ENCODE peak calls at places on chromosomes 1 and 21, in six cellular contexts. O, J, F, P, A and K are unnamed samples.

GRCh38 chr1:210174133-210174532 is 58.5 kb upstream of the SERTAD4 start:
- DNase-seq in O (no peak), J (no peak), F (no peak), P (no peak), A (no peak), K (no peak)

GRCh38 chr1:154837679-154838171 is 32.4 kb downstream of the KCNN3 start:
- DNase-seq in O (no peak), J (no peak), F (no peak), P (no peak), A (peak), K (no peak)

GRCh38 chr1:38992450-38993111 is 1.5 kb downstream of the AKIRIN1 start:
- DNase-seq in O (no peak), J (no peak), F (no peak), P (no peak), A (no peak), K (no peak)

GRCh38 chr1:230205719-230206198 is 138.7 kb downstream of the GALNT2 start:
- DNase-seq in O (no peak), J (peak), F (no peak), P (no peak), A (no peak), K (no peak)

GRCh38 chr1:163730366-163730765 is 408.6 kb downstream of the NUF2 start:
- DNase-seq in O (no peak), J (peak), F (no peak), P (no peak), A (no peak), K (no peak)

GRCh38 chr1:11526071-11526895 is 47.3 kb downstream of the DISP3 start:
- DNase-seq in O (peak), J (no peak), F (no peak), P (no peak), A (no peak), K (no peak)

GRCh38 chr1:161885759-161886158 is 119.6 kb downstream of the ATF6 start:
- DNase-seq in O (no peak), J (no peak), F (no peak), P (no peak), A (no peak), K (no peak)

GRCh38 chr1:71087060-71087459 is 6.2 kb upstream of the ZRANB2 start:
- DNase-seq in O (no peak), J (no peak), F (no peak), P (no peak), A (no peak), K (no peak)

GRCh38 chr1:55768345-55768952 is 553.3 kb upstream of the USP24 start:
- DNase-seq in O (no peak), J (no peak), F (no peak), P (no peak), A (no peak), K (no peak)

GRCh38 chr1:201360901-201361651 is 16.4 kb downstream of the TNNT2 start:
- DNase-seq in O (no peak), J (no peak), F (no peak), P (no peak), A (peak), K (no peak)

GRCh38 chr1:169330927-169331326 is 36.7 kb downstream of the NME7 start:
- DNase-seq in O (no peak), J (no peak), F (no peak), P (no peak), A (no peak), K (no peak)

GRCh38 chr1:15957221-15958090 is 18.4 kb downstream of the ZBTB17 start:
- DNase-seq in O (no peak), J (no peak), F (no peak), P (no peak), A (no peak), K (no peak)

GRCh38 chr1:159141584-159142518 is 29.6 kb upstream of the CADM3 start:
- DNase-seq in O (peak), J (peak), F (no peak), P (peak), A (no peak), K (no peak)

GRCh38 chr1:151516031-151516511 is 4.9 kb downstream of the CGN start:
- DNase-seq in O (peak), J (no peak), F (no peak), P (peak), A (no peak), K (no peak)

DNA sequence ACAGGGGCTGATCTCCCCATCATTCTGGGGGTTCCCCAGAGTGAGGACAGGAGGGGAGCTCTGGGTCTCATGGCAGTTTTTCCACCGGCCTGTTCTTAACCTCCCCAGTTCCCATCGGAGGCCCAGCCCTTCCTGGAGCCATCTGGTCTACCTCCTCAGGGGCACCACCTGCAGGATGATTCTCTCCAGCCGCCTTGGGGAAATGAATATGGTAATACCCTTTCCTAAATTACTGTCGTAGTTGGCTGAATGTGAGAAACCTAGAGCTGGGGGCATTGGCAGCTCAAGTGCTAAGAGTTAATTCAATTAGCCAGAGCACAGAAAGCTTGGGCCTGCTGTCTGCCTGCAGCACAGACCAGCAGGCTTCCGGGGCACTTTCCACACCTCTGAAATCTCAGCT is 64.9 kb downstream of the TAS1R2 start:
- DNase-seq in O (no peak), J (no peak), F (no peak), P (peak), A (no peak), K (no peak)
- TF ChIP-seq CTCF in O (peak), J (no peak), F (no peak), P (peak), A (no peak), K (peak)

DNA sequence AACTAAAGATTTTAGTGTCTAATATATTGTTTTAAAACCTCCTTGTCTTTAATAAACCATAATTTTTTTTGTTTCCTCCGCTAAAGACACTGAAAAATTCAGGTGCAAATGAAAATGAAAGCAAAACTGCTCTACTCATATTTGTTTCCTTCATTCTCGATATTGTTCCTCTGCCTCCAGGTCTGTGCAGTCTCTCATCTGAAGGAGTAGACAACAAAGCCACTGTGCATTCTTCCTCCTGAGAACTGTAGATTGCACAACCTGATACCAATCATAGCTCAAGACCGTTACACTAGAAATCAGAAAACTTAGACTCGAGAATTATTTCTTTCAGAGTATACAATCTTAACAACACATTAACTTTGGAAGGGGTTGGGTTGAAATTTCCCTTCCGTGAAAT is 373.1 kb upstream of the CXADR start:
- DNase-seq in O (peak), J (peak), F (no peak), P (no peak), A (no peak), K (no peak)
- H3K4me3 ChIP-seq in O (no peak), J (peak), F (no peak), P (peak), A (peak), K (no peak)

GRCh38 chr1:238673561-238673960 is 712.8 kb upstream of the CHRM3 start:
- DNase-seq in O (no peak), J (no peak), F (no peak), P (no peak), A (no peak), K (no peak)

GRCh38 chr1:238674331-238674730 is 712.0 kb upstream of the CHRM3 start:
- DNase-seq in O (peak), J (no peak), F (no peak), P (no peak), A (no peak), K (peak)

GRCh38 chr1:238677567-238677966 is 708.8 kb upstream of the CHRM3 start:
- DNase-seq in O (peak), J (peak), F (no peak), P (peak), A (no peak), K (no peak)

GRCh38 chr1:238672262-238672661 is 714.1 kb upstream of the CHRM3 start:
- DNase-seq in O (no peak), J (no peak), F (no peak), P (no peak), A (no peak), K (no peak)

DNA sequence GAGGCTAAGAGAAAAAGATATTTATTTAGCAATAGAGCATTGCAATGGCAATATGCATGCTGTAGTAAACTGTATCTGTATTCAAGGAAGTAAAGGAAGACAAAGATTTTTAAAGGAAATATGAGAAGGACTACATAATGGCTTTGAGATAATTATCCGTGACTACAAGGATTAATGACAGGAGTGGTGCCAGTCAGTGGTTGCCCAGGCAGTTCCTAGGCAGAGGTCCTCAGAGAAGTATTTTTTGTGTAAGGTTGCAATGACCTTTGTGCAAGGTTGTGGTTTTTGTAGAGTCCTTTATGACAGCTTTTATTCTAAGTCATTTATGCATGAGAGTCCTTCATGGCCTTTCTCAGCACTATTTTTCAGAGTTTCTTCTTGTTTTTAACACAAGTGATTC is 711.1 kb upstream of the CHRM3 start:
- DNase-seq in O (no peak), J (no peak), F (no peak), P (no peak), A (no peak), K (no peak)
- TF ChIP-seq CTCF in O (no peak), J (no peak), F (no peak), P (no peak), A (no peak), K (no peak)

GRCh38 chr21:36073181-36073580 is 3.4 kb downstream of the CBR1 start:
- DNase-seq in O (no peak), J (no peak), F (peak), P (no peak), A (no peak), K (no peak)

GRCh38 chr21:36068748-36069398 is 951 bp upstream of the CBR1 start:
- DNase-seq in O (no peak), J (no peak), F (no peak), P (no peak), A (no peak), K (no peak)

GRCh38 chr21:36072453-36073167 is 2.8 kb downstream of the CBR1 start:
- DNase-seq in O (no peak), J (no peak), F (no peak), P (no peak), A (no peak), K (no peak)

GRCh38 chr21:36069713-36070573 is at the start of gene CBR1:
- DNase-seq in O (peak), J (peak), F (peak), P (peak), A (peak), K (peak)

DNA sequence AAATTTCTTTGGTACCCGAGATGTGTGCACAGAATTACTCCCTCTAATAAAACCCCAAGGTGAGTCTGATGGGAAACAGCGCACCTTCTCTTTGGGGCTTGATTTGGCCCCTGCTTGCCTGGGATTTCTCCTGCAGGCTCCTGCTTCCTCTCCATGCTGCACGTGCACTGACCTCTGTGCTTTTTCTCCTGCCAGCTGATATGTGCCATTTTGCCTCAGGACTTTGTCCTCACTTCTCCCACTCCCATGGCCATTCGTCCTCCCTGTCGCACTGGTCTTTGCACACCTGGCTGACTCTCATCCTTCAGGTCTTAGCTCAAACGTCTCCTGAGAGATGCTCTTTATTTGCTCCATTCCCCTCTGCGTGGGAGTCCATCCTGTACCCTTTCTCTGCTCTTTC is 1.2 kb downstream of the CBR1 start:
- DNase-seq in O (no peak), J (no peak), F (no peak), P (no peak), A (no peak), K (no peak)
- H3K4me3 ChIP-seq in O (peak), J (peak), F (no peak), P (peak), A (peak), K (peak)

GRCh38 chr1:3775498-3776230 is 3.1 kb downstream of the SMIM1 start:
- DNase-seq in O (peak), J (peak), F (peak), P (peak), A (peak), K (no peak)
- TF ChIP-seq CTCF in O (peak), J (no peak), F (no peak), P (peak), A (peak), K (peak)

GRCh38 chr1:2053217-2053616 is 3.0 kb downstream of the PRKCZ start:
- DNase-seq in O (no peak), J (no peak), F (no peak), P (no peak), A (no peak), K (no peak)
- H3K4me3 ChIP-seq in O (no peak), J (no peak), F (no peak), P (no peak), A (no peak), K (no peak)

GRCh38 chr1:57079454-57080157 is 113.8 kb upstream of the C8B start:
- DNase-seq in O (no peak), J (peak), F (no peak), P (peak), A (no peak), K (no peak)
- TF ChIP-seq CTCF in O (peak), J (peak), F (no peak), P (peak), A (no peak), K (peak)

GRCh38 chr1:216186131-216186530 is 237.1 kb downstream of the USH2A start:
- DNase-seq in O (no peak), J (no peak), F (no peak), P (no peak), A (no peak), K (no peak)

GRCh38 chr1:216181590-216181989 is 241.7 kb downstream of the USH2A start:
- DNase-seq in O (no peak), J (no peak), F (no peak), P (no peak), A (no peak), K (no peak)

GRCh38 chr1:216183427-216183826 is 239.8 kb downstream of the USH2A start:
- DNase-seq in O (peak), J (peak), F (no peak), P (no peak), A (no peak), K (no peak)

GRCh38 chr1:216184281-216184680 is 239.0 kb downstream of the USH2A start:
- DNase-seq in O (no peak), J (no peak), F (no peak), P (no peak), A (no peak), K (no peak)

DNA sequence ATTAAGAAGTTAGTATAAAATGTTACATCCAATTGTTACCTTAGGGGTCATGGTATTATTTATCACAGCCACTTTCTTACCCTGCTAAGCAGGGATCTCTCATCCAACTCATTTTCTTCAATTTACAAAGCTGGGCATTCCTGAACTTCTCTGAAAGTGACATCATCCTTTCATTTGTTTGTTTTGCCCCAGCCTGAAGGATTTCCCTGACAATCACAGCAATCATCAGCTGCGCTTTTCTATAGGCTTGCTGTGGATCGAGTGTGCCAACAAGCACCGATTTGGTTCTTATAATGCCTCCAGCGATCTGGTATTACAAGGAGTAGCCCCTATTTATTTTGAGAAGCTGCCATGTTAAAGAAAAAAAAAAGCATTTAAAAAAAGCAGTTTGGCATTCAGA is 240.2 kb downstream of the USH2A start:
- DNase-seq in O (peak), J (no peak), F (no peak), P (peak), A (no peak), K (peak)
- H3K4me3 ChIP-seq in O (no peak), J (no peak), F (no peak), P (no peak), A (no peak), K (no peak)

GRCh38 chr1:183328371-183328770 is 89.8 kb downstream of the NMNAT2 start:
- DNase-seq in O (no peak), J (no peak), F (no peak), P (no peak), A (no peak), K (no peak)

GRCh38 chr1:183327429-183328290 is 90.5 kb downstream of the NMNAT2 start:
- DNase-seq in O (no peak), J (peak), F (no peak), P (no peak), A (no peak), K (no peak)

GRCh38 chr1:183330335-183330734 is 87.8 kb downstream of the NMNAT2 start:
- DNase-seq in O (no peak), J (no peak), F (no peak), P (no peak), A (no peak), K (no peak)

DNA sequence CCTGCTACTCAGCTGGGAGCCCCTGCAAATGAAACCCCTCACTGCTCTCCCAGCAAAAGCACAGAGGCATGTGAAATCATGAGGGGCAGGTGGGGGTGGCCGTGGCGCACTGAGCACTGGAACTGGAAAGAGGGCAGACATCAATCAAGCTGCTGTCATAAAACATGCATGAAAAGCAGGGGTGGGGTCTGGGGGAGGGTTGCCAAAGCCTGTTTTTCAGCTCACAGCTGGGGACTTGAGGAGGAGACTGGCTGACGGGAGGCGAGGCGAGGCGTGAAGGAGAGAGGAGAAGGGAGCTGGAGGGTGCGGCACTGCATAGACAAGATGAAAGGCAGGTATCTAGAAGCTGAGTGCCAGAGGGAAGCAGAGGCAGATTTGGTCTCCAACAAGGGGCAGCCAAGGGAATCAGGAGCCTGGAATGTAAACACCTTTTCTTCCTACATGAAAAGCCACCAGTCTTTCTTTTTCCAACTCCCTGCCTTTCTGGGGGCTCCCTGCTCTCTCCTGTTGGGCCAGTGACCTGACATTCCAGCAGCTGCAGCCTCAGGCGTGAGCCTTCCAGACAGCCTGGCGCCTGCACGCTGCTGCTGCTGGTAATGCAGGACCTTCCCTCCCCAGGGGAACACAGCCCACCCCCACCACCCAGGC is 87.0 kb downstream of the NMNAT2 start:
- DNase-seq in O (peak), J (no peak), F (no peak), P (no peak), A (no peak), K (no peak)
- TF ChIP-seq CTCF in O (no peak), J (no peak), F (no peak), P (no peak), A (no peak), K (no peak)